ENCODE peak calls at places on chromosomes 7 and 10, in seven cellular contexts. Q, P, Y, Z, N, A and O are unnamed samples.

GRCh38 chr10:132539894-132540293 is 2.3 kb downstream of the INPP5A start:
- DNase-seq in Q (peak), P (no peak), Y (peak), Z (no peak), N (no peak), A (no peak), O (peak)

GRCh38 chr10:132862485-132863420 is 76.8 kb upstream of the NKX6-2 start:
- DNase-seq in Q (no peak), P (no peak), Y (no peak), Z (peak), N (no peak), A (no peak), O (no peak)

GRCh38 chr10:50452603-50453002 is 171.2 kb downstream of the SGMS1 start:
- DNase-seq in Q (no peak), P (no peak), Y (no peak), Z (no peak), N (no peak), A (no peak), O (no peak)

GRCh38 chr10:68096913-68097509 is 12.3 kb upstream of the MYPN start:
- DNase-seq in Q (peak), P (no peak), Y (peak), Z (no peak), N (no peak), A (no peak), O (no peak)

GRCh38 chr10:68471063-68471585 is 649 bp downstream of the DNA2 start:
- DNase-seq in Q (no peak), P (no peak), Y (peak), Z (no peak), N (no peak), A (no peak), O (no peak)

GRCh38 chr7:155303039-155303593 is 5.4 kb downstream of the INSIG1 start:
- DNase-seq in Q (no peak), P (no peak), Y (no peak), Z (no peak), N (no peak), A (no peak), O (no peak)

GRCh38 chr7:4683884-4684565 is 1.9 kb downstream of the FOXK1 start:
- DNase-seq in Q (no peak), P (no peak), Y (peak), Z (peak), N (no peak), A (no peak), O (peak)

GRCh38 chr7:35909870-35910357 is 109.1 kb downstream of the SEPTIN7 start:
- DNase-seq in Q (no peak), P (no peak), Y (peak), Z (no peak), N (no peak), A (no peak), O (no peak)